ENCODE peak calls at places on chromosomes 2 and 18, in six cellular contexts. I is brain microvascular endothelial cell, E is IMR-90, B is SK-N-SH, N is fibroblast of villous mesenchyme, X is cardiac muscle cell. W is an unnamed sample.

GRCh38 chr18:22211660-22212059 is 42.3 kb downstream of the GATA6 start:
- DNase-seq in I (no peak), E (no peak), B (no peak), N (no peak), X (peak), W (no peak)

GRCh38 chr2:44836916-44837315 is 104.6 kb upstream of the SIX3 start:
- DNase-seq in I (no peak), E (no peak), B (no peak), N (no peak), X (no peak), W (no peak)

GRCh38 chr2:96330407-96330806 is 5.2 kb upstream of the NCAPH start:
- DNase-seq in I (no peak), E (peak), B (no peak), N (peak), X (peak), W (peak)

GRCh38 chr2:37561615-37562569 is 109.5 kb downstream of the CDC42EP3 start:
- DNase-seq in I (peak), E (peak), B (no peak), N (peak), X (peak), W (peak)

GRCh38 chr18:55310863-55311262 is 277.1 kb downstream of the TCF4 start:
- DNase-seq in I (no peak), E (no peak), B (no peak), N (no peak), X (no peak), W (no peak)

GRCh38 chr2:55856936-55857335 is 66.6 kb downstream of the EFEMP1 start:
- DNase-seq in I (no peak), E (peak), B (no peak), N (peak), X (peak), W (no peak)

GRCh38 chr2:23745068-23745725 is 181.7 kb downstream of the ATAD2B start:
- DNase-seq in I (no peak), E (no peak), B (no peak), N (no peak), X (no peak), W (no peak)

GRCh38 chr2:241213036-241213435 is 24.6 kb downstream of the ANO7 start:
- DNase-seq in I (no peak), E (no peak), B (no peak), N (no peak), X (no peak), W (no peak)

GRCh38 chr18:13868501-13869271 is 44.7 kb downstream of the MC5R start:
- DNase-seq in I (no peak), E (no peak), B (no peak), N (no peak), X (no peak), W (no peak)

GRCh38 chr18:70037453-70038061 is 89.9 kb upstream of the CD226 start:
- DNase-seq in I (no peak), E (no peak), B (no peak), N (no peak), X (no peak), W (no peak)

GRCh38 chr2:128364441-128364911 is 45.8 kb upstream of the HS6ST1 start:
- DNase-seq in I (no peak), E (no peak), B (no peak), N (no peak), X (no peak), W (no peak)

GRCh38 chr2:132424526-132425121 is 8.0 kb downstream of the GPR39 start:
- DNase-seq in I (no peak), E (peak), B (no peak), N (peak), X (peak), W (peak)

GRCh38 chr2:240235811-240236210 is 95.4 kb upstream of the OTOS start:
- DNase-seq in I (no peak), E (no peak), B (no peak), N (no peak), X (no peak), W (no peak)

GRCh38 chr2:232689152-232689910 is 7.8 kb upstream of the GIGYF2 start:
- DNase-seq in I (peak), E (peak), B (peak), N (peak), X (peak), W (peak)

GRCh38 chr2:239762742-239763269 is 262.3 kb downstream of the NDUFA10 start:
- DNase-seq in I (no peak), E (no peak), B (no peak), N (no peak), X (no peak), W (no peak)

GRCh38 chr18:8140841-8141501 is 468.3 kb upstream of the RAB12 start:
- DNase-seq in I (peak), E (peak), B (no peak), N (peak), X (peak), W (peak)

GRCh38 chr2:177552414-177553175 is 160.0 kb downstream of the AGPS start:
- DNase-seq in I (peak), E (peak), B (peak), N (peak), X (peak), W (peak)

GRCh38 chr2:155389224-155389623 is 690.7 kb downstream of the KCNJ3 start:
- DNase-seq in I (no peak), E (no peak), B (no peak), N (no peak), X (no peak), W (no peak)

GRCh38 chr2:237156131-237156856 is 70.6 kb downstream of the COPS8 start:
- DNase-seq in I (peak), E (peak), B (peak), N (peak), X (peak), W (peak)

GRCh38 chr2:136319651-136320050 is 201.7 kb upstream of the CXCR4 start:
- DNase-seq in I (no peak), E (no peak), B (no peak), N (no peak), X (no peak), W (no peak)

GRCh38 chr18:33560686-33561370 is 17.2 kb upstream of the ASXL3 start:
- DNase-seq in I (peak), E (peak), B (peak), N (peak), X (peak), W (peak)

GRCh38 chr2:202051499-202052161 is 18.0 kb downstream of the FZD7 start:
- DNase-seq in I (no peak), E (peak), B (no peak), N (no peak), X (peak), W (peak)

GRCh38 chr2:237772513-237772912 is 26.1 kb upstream of the RBM44 start:
- DNase-seq in I (no peak), E (no peak), B (no peak), N (no peak), X (no peak), W (no peak)

GRCh38 chr2:122029456-122029855 is 274.0 kb downstream of the TSN start:
- DNase-seq in I (no peak), E (no peak), B (no peak), N (no peak), X (no peak), W (no peak)

GRCh38 chr2:222907790-222908431 is 47.1 kb downstream of the ACSL3 start:
- DNase-seq in I (no peak), E (peak), B (no peak), N (peak), X (peak), W (peak)

GRCh38 chr2:159118859-159119510 is 150.5 kb downstream of the TANC1 start:
- DNase-seq in I (no peak), E (no peak), B (no peak), N (no peak), X (no peak), W (no peak)

GRCh38 chr18:26863122-26863879 is 2.2 kb downstream of the AQP4 start:
- DNase-seq in I (no peak), E (no peak), B (peak), N (no peak), X (peak), W (no peak)

GRCh38 chr18:62458868-62459716 is 63.7 kb upstream of the ZCCHC2 start:
- DNase-seq in I (no peak), E (no peak), B (no peak), N (no peak), X (no peak), W (no peak)

GRCh38 chr2:9793156-9793917 is 49.9 kb upstream of the TAF1B start:
- DNase-seq in I (no peak), E (no peak), B (no peak), N (no peak), X (no peak), W (no peak)

DNA sequence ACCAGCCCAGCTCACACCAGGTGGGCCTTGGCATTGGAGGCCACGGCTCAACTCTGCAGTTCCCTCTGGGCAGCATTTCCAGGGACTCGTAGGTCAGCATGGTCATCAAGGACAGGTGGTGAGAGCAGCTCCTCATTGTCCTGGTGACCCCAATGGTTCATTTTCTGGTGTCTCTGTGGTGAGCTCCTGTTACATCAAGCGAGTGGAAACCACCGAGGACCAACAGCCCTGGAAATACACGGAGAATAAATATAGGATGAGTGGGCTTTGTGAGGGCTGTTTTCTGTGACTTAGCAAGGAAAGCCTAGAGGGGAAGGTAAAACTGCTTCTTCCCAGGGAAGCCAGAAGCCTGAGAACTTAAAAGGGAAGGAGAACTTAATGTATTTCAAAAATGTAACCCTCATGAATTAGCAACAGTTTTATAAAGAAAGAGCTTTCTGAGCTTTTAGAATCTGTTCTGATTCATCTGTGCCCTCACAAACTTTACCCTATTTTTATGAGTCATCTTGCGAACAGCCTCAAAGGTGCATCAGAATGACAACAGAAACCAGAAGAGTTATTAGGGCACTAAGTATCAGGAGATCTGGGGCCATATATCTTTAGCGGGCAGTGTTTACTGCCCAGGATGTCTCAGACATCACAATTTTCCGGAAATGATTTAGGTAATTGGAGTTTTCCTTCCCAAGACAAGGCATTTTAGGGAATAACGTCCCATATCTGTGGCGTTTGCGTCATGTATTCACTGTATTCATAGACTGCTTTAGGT is 18.7 kb downstream of the C2orf92 start:
- DNase-seq in I (no peak), E (no peak), B (no peak), N (no peak), X (no peak), W (peak)
- TF ChIP-seq CTCF in I (no peak), E (no peak), B (no peak), N (no peak), X (no peak), W (no peak)

GRCh38 chr2:156800781-156801366 is 364.7 kb downstream of the GPD2 start:
- DNase-seq in I (no peak), E (no peak), B (no peak), N (no peak), X (no peak), W (no peak)
- H3K4me3 ChIP-seq in I (no peak), E (no peak), B (no peak), N (no peak), X (no peak), W (no peak)

GRCh38 chr2:187442378-187442777 is 5.7 kb downstream of the CALCRL start:
- DNase-seq in I (no peak), E (no peak), B (no peak), N (no peak), X (no peak), W (no peak)
- TF ChIP-seq CTCF in I (peak), E (peak), B (peak), N (peak), X (no peak), W (no peak)

GRCh38 chr2:169735623-169736022 is 2.0 kb downstream of the KLHL23 start:
- DNase-seq in I (no peak), E (no peak), B (no peak), N (no peak), X (no peak), W (no peak)
- H3K4me3 ChIP-seq in I (no peak), E (no peak), B (no peak), N (no peak), X (no peak), W (no peak)

DNA sequence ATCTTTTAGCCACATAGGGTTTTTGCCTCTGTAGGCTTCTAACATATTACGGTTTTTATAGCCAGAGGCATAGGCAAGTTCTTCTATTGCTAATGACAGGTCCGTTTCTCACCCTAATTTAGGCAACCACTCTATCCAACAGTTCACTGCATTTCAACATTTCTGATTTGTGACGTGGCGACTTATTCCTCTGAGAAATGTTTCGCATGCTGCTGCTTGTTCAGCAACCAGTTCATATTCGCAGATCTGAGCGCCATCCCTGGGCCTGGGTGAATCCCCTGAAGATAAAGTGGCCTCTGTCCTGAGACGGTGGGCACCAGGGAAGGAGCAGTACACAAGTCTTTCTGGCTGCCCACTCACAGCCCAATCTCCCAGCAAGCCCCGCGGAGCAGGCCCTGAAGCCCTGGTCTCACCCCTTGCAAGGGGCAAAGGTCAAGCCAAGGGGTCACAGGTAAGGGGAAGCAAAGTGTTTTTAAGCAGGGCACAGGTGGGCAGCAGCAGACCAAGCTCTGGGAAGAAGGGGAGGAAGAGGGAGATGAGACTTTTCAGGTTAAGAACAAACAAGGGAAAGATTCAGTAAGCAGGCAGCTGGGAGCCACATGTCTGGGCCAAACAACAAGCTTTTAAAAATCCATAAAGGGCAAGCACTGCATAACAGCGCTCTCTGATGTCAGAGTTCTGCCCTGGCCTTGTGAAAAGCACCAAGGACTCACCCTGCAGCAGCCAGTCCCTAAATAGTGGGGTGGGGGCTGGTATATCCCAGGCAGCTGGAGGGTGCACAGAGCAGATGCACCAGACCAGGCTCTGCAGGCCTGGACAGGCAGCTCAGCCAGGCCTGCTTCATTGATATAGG is 10.8 kb upstream of the COX7A2L start:
- DNase-seq in I (no peak), E (no peak), B (peak), N (peak), X (no peak), W (peak)
- TF ChIP-seq CTCF in I (no peak), E (no peak), B (no peak), N (no peak), X (no peak), W (no peak)

W was measured in foreskin fibroblast.